ENCODE peak calls at places on chromosomes 1 and 21, in six cellular contexts. One of them, this sample, is unnamed.

GRCh38 chr1:153677718-153678518 is 570 bp upstream of the NPR1 start:
- DNase-seq in cardiac muscle cell: peak; percentile 69
- DNase-seq in right atrium auricular region: no peak
- DNase-seq in neural progenitor cell: peak; percentile 81
- DNase-seq in brain microvascular endothelial cell: peak; percentile 39
- DNase-seq in thoracic aorta: no peak
- DNase-seq in this sample: peak; percentile 89

GRCh38 chr1:10513199-10513598 is 38.4 kb downstream of the PEX14 start:
- DNase-seq in cardiac muscle cell: no peak
- DNase-seq in right atrium auricular region: no peak
- DNase-seq in neural progenitor cell: no peak
- DNase-seq in brain microvascular endothelial cell: no peak
- DNase-seq in thoracic aorta: no peak
- DNase-seq in this sample: no peak

GRCh38 chr1:37811027-37811655 is 3.1 kb upstream of the YRDC start:
- DNase-seq in cardiac muscle cell: peak; percentile 91
- DNase-seq in right atrium auricular region: peak; percentile 69
- DNase-seq in neural progenitor cell: peak; percentile 86
- DNase-seq in brain microvascular endothelial cell: peak; percentile 83
- DNase-seq in thoracic aorta: no peak
- DNase-seq in this sample: peak; percentile 87

GRCh38 chr1:185244015-185244747 is 72.9 kb downstream of the IVNS1ABP start:
- DNase-seq in cardiac muscle cell: peak; percentile 54
- DNase-seq in right atrium auricular region: no peak
- DNase-seq in neural progenitor cell: no peak
- DNase-seq in brain microvascular endothelial cell: peak; percentile 93
- DNase-seq in thoracic aorta: no peak
- DNase-seq in this sample: no peak

GRCh38 chr1:38430949-38431348 is 384.4 kb upstream of the POU3F1 start:
- DNase-seq in cardiac muscle cell: no peak
- DNase-seq in right atrium auricular region: no peak
- DNase-seq in neural progenitor cell: no peak
- DNase-seq in brain microvascular endothelial cell: no peak
- DNase-seq in thoracic aorta: no peak
- DNase-seq in this sample: no peak

GRCh38 chr1:63621698-63622097 is 28.5 kb downstream of the PGM1 start:
- DNase-seq in cardiac muscle cell: peak; percentile 47
- DNase-seq in right atrium auricular region: no peak
- DNase-seq in neural progenitor cell: no peak
- DNase-seq in brain microvascular endothelial cell: no peak
- DNase-seq in thoracic aorta: peak; percentile 20
- DNase-seq in this sample: no peak

GRCh38 chr1:161215079-161215478 is at the start of gene FCER1G:
- DNase-seq in cardiac muscle cell: no peak
- DNase-seq in right atrium auricular region: peak; percentile 69
- DNase-seq in neural progenitor cell: no peak
- DNase-seq in brain microvascular endothelial cell: no peak
- DNase-seq in thoracic aorta: no peak
- DNase-seq in this sample: no peak

GRCh38 chr1:61953076-61953789 is 211.0 kb downstream of the PATJ start:
- DNase-seq in cardiac muscle cell: no peak
- DNase-seq in right atrium auricular region: no peak
- DNase-seq in neural progenitor cell: no peak
- DNase-seq in brain microvascular endothelial cell: no peak
- DNase-seq in thoracic aorta: no peak
- DNase-seq in this sample: no peak

GRCh38 chr1:17215545-17215890 is 10.6 kb downstream of the PADI1 start:
- DNase-seq in cardiac muscle cell: no peak
- DNase-seq in right atrium auricular region: no peak
- DNase-seq in neural progenitor cell: no peak
- DNase-seq in brain microvascular endothelial cell: peak; percentile 29
- DNase-seq in thoracic aorta: no peak
- DNase-seq in this sample: no peak

GRCh38 chr1:89310505-89310904 is 37.8 kb upstream of the GBP5 start:
- DNase-seq in cardiac muscle cell: peak; percentile 45
- DNase-seq in right atrium auricular region: no peak
- DNase-seq in neural progenitor cell: no peak
- DNase-seq in brain microvascular endothelial cell: no peak
- DNase-seq in thoracic aorta: no peak
- DNase-seq in this sample: no peak

GRCh38 chr1:48526045-48526714 is 54.2 kb upstream of the SPATA6 start:
- DNase-seq in cardiac muscle cell: peak; percentile 89
- DNase-seq in right atrium auricular region: no peak
- DNase-seq in neural progenitor cell: peak; percentile 15
- DNase-seq in brain microvascular endothelial cell: no peak
- DNase-seq in thoracic aorta: no peak
- DNase-seq in this sample: no peak

GRCh38 chr1:153881764-153882163 is 41.0 kb downstream of the GATAD2B start:
- DNase-seq in cardiac muscle cell: peak; percentile 58
- DNase-seq in right atrium auricular region: peak; percentile 18
- DNase-seq in neural progenitor cell: peak; percentile 3
- DNase-seq in brain microvascular endothelial cell: peak; percentile 34
- DNase-seq in thoracic aorta: no peak
- DNase-seq in this sample: no peak

GRCh38 chr1:184792450-184792969 is 37.9 kb upstream of the EDEM3 start:
- DNase-seq in cardiac muscle cell: peak; percentile 94
- DNase-seq in right atrium auricular region: peak; percentile 86
- DNase-seq in neural progenitor cell: no peak
- DNase-seq in brain microvascular endothelial cell: peak; percentile 95
- DNase-seq in thoracic aorta: peak; percentile 85
- DNase-seq in this sample: no peak

GRCh38 chr1:151705146-151705545 is 11.5 kb downstream of the CELF3 start:
- DNase-seq in cardiac muscle cell: no peak
- DNase-seq in right atrium auricular region: no peak
- DNase-seq in neural progenitor cell: no peak
- DNase-seq in brain microvascular endothelial cell: no peak
- DNase-seq in thoracic aorta: no peak
- DNase-seq in this sample: no peak

GRCh38 chr1:226519741-226520598 is 28.6 kb upstream of the STUM start:
- DNase-seq in cardiac muscle cell: no peak
- DNase-seq in right atrium auricular region: no peak
- DNase-seq in neural progenitor cell: peak; percentile 42
- DNase-seq in brain microvascular endothelial cell: no peak
- DNase-seq in thoracic aorta: no peak
- DNase-seq in this sample: peak; percentile 76

GRCh38 chr21:33780631-33781030 is 135.0 kb downstream of the ATP5PO start:
- DNase-seq in cardiac muscle cell: peak; percentile 53
- DNase-seq in right atrium auricular region: no peak
- DNase-seq in neural progenitor cell: no peak
- DNase-seq in brain microvascular endothelial cell: no peak
- DNase-seq in thoracic aorta: no peak
- DNase-seq in this sample: no peak

GRCh38 chr1:29809446-29810120 is 573.3 kb downstream of the PTPRU start:
- DNase-seq in cardiac muscle cell: no peak
- DNase-seq in right atrium auricular region: no peak
- DNase-seq in neural progenitor cell: no peak
- DNase-seq in brain microvascular endothelial cell: no peak
- DNase-seq in thoracic aorta: no peak
- DNase-seq in this sample: peak; percentile 36

GRCh38 chr1:41559331-41559730 is 74.8 kb upstream of the EDN2 start:
- DNase-seq in cardiac muscle cell: no peak
- DNase-seq in right atrium auricular region: no peak
- DNase-seq in neural progenitor cell: no peak
- DNase-seq in brain microvascular endothelial cell: no peak
- DNase-seq in thoracic aorta: no peak
- DNase-seq in this sample: peak; percentile 2

GRCh38 chr1:21865609-21865942 is 53.5 kb downstream of the LDLRAD2 start:
- DNase-seq in cardiac muscle cell: no peak
- DNase-seq in right atrium auricular region: no peak
- DNase-seq in neural progenitor cell: no peak
- DNase-seq in brain microvascular endothelial cell: no peak
- DNase-seq in thoracic aorta: no peak
- DNase-seq in this sample: no peak

GRCh38 chr1:9278585-9279153 is 14.0 kb upstream of the SPSB1 start:
- DNase-seq in cardiac muscle cell: no peak
- DNase-seq in right atrium auricular region: no peak
- DNase-seq in neural progenitor cell: no peak
- DNase-seq in brain microvascular endothelial cell: no peak
- DNase-seq in thoracic aorta: no peak
- DNase-seq in this sample: no peak

GRCh38 chr1:2408859-2409276 is 3.5 kb downstream of the PEX10 start:
- DNase-seq in cardiac muscle cell: no peak
- DNase-seq in right atrium auricular region: no peak
- DNase-seq in neural progenitor cell: no peak
- DNase-seq in brain microvascular endothelial cell: no peak
- DNase-seq in thoracic aorta: no peak
- DNase-seq in this sample: no peak

GRCh38 chr1:12173631-12174121 is 6.9 kb downstream of the TNFRSF1B start:
- DNase-seq in cardiac muscle cell: peak; percentile 30
- DNase-seq in right atrium auricular region: no peak
- DNase-seq in neural progenitor cell: no peak
- DNase-seq in brain microvascular endothelial cell: no peak
- DNase-seq in thoracic aorta: no peak
- DNase-seq in this sample: no peak

GRCh38 chr1:15799004-15799867 is 8.2 kb downstream of the UQCRHL start:
- DNase-seq in cardiac muscle cell: peak; percentile 98
- DNase-seq in right atrium auricular region: peak; percentile 88
- DNase-seq in neural progenitor cell: no peak
- DNase-seq in brain microvascular endothelial cell: peak; percentile 97
- DNase-seq in thoracic aorta: peak; percentile 74
- DNase-seq in this sample: peak; percentile 85

GRCh38 chr1:219419860-219420259 is 193.0 kb downstream of the ZC3H11B start:
- DNase-seq in cardiac muscle cell: no peak
- DNase-seq in right atrium auricular region: no peak
- DNase-seq in neural progenitor cell: no peak
- DNase-seq in brain microvascular endothelial cell: no peak
- DNase-seq in thoracic aorta: no peak
- DNase-seq in this sample: no peak

GRCh38 chr1:245404527-245404926 is 249.7 kb downstream of the KIF26B start:
- DNase-seq in cardiac muscle cell: no peak
- DNase-seq in right atrium auricular region: no peak
- DNase-seq in neural progenitor cell: no peak
- DNase-seq in brain microvascular endothelial cell: no peak
- DNase-seq in thoracic aorta: no peak
- DNase-seq in this sample: no peak

GRCh38 chr1:76635784-76636183 is 231.5 kb upstream of the ST6GALNAC5 start:
- DNase-seq in cardiac muscle cell: no peak
- DNase-seq in right atrium auricular region: no peak
- DNase-seq in neural progenitor cell: no peak
- DNase-seq in brain microvascular endothelial cell: no peak
- DNase-seq in thoracic aorta: no peak
- DNase-seq in this sample: no peak

GRCh38 chr1:11147371-11147770 is 41.8 kb upstream of the ANGPTL7 start:
- DNase-seq in cardiac muscle cell: no peak
- DNase-seq in right atrium auricular region: no peak
- DNase-seq in neural progenitor cell: no peak
- DNase-seq in brain microvascular endothelial cell: no peak
- DNase-seq in thoracic aorta: no peak
- DNase-seq in this sample: no peak

GRCh38 chr1:214615871-214616270 is 12.9 kb downstream of the CENPF start:
- DNase-seq in cardiac muscle cell: peak; percentile 85
- DNase-seq in right atrium auricular region: no peak
- DNase-seq in neural progenitor cell: no peak
- DNase-seq in brain microvascular endothelial cell: no peak
- DNase-seq in thoracic aorta: no peak
- DNase-seq in this sample: no peak
- H3K27ac ChIP-seq in cardiac muscle cell: no peak overlapping the region
- H3K27ac ChIP-seq in right atrium auricular region: no peak overlapping the region
- H3K27ac ChIP-seq in neural progenitor cell: no peak overlapping the region
- H3K27ac ChIP-seq in brain microvascular endothelial cell: no peak overlapping the region
- H3K27ac ChIP-seq in thoracic aorta: no peak overlapping the region
- H3K27ac ChIP-seq in this sample: no peak overlapping the region

GRCh38 chr21:25568230-25568629 is 39.1 kb downstream of the MRPL39 start:
- DNase-seq in cardiac muscle cell: peak; percentile 85
- DNase-seq in right atrium auricular region: no peak
- DNase-seq in neural progenitor cell: peak; percentile 22
- DNase-seq in brain microvascular endothelial cell: peak; percentile 76
- DNase-seq in thoracic aorta: no peak
- DNase-seq in this sample: peak; percentile 49
- H3K4me3 ChIP-seq in cardiac muscle cell: no peak overlapping the region
- H3K4me3 ChIP-seq in right atrium auricular region: no peak overlapping the region
- H3K4me3 ChIP-seq in neural progenitor cell: no peak overlapping the region
- H3K4me3 ChIP-seq in brain microvascular endothelial cell: no peak overlapping the region
- H3K4me3 ChIP-seq in thoracic aorta: peak overlapping the region; percentile 41
- H3K4me3 ChIP-seq in this sample: no peak overlapping the region

DNA sequence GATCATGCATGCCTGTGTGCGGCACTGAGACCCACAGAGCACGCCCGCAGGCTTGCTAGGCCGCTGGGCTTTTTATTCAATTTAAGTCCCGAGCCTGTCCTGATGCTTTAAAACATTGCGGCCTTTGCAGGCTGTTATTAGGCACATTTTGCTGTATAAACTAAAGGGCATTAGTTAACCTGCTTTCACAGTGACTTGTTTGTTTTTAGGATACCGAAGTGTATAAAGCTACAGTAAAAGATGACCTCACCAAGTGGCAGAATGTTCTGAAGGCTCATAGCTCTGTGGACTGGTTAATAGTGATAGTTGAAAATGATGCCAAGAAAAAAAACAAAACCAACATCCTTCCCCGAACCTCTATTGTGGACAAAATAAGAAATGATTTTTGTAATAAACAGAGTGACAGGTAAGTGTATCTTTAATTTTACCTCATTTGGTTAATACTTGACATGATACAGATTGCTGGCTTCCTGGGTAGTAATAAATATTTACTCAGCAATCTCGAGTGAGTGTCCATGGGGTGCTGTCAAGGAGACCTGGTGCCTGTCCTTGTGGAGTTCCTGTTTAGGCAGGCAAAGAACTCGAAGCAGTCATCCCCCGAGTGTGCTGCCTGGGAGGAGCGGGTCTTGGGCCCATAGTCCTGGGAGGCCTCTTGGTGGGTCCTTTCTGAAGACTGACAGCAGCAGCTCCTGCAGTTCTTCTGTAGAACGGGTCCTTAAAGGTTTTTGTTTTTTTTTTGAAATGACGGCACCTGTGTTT is 40.1 kb downstream of the TRAPPC10 start:
- DNase-seq in cardiac muscle cell: peak; percentile 6
- DNase-seq in right atrium auricular region: no peak
- DNase-seq in neural progenitor cell: no peak
- DNase-seq in brain microvascular endothelial cell: no peak
- DNase-seq in thoracic aorta: no peak
- DNase-seq in this sample: no peak
- H3K27ac ChIP-seq in cardiac muscle cell: no peak overlapping the region
- H3K27ac ChIP-seq in right atrium auricular region: peak overlapping the region; percentile 42
- H3K27ac ChIP-seq in neural progenitor cell: no peak overlapping the region
- H3K27ac ChIP-seq in brain microvascular endothelial cell: peak overlapping the region; percentile 76
- H3K27ac ChIP-seq in thoracic aorta: no peak overlapping the region
- H3K27ac ChIP-seq in this sample: no peak overlapping the region

GRCh38 chr1:243738020-243738419 is 112.0 kb downstream of the AKT3 start:
- DNase-seq in cardiac muscle cell: no peak
- DNase-seq in right atrium auricular region: no peak
- DNase-seq in neural progenitor cell: peak; percentile 66
- DNase-seq in brain microvascular endothelial cell: no peak
- DNase-seq in thoracic aorta: no peak
- DNase-seq in this sample: no peak

GRCh38 chr1:243735457-243735856 is 114.6 kb downstream of the AKT3 start:
- DNase-seq in cardiac muscle cell: no peak
- DNase-seq in right atrium auricular region: no peak
- DNase-seq in neural progenitor cell: no peak
- DNase-seq in brain microvascular endothelial cell: no peak
- DNase-seq in thoracic aorta: no peak
- DNase-seq in this sample: no peak

GRCh38 chr1:243740255-243740999 is 109.6 kb downstream of the AKT3 start:
- DNase-seq in cardiac muscle cell: peak; percentile 55
- DNase-seq in right atrium auricular region: no peak
- DNase-seq in neural progenitor cell: peak; percentile 62
- DNase-seq in brain microvascular endothelial cell: no peak
- DNase-seq in thoracic aorta: no peak
- DNase-seq in this sample: no peak

GRCh38 chr1:243742814-243743213 is 107.2 kb downstream of the AKT3 start:
- DNase-seq in cardiac muscle cell: peak; percentile 67
- DNase-seq in right atrium auricular region: no peak
- DNase-seq in neural progenitor cell: no peak
- DNase-seq in brain microvascular endothelial cell: peak; percentile 87
- DNase-seq in thoracic aorta: no peak
- DNase-seq in this sample: no peak

GRCh38 chr1:243739335-243740003 is 110.6 kb downstream of the AKT3 start:
- DNase-seq in cardiac muscle cell: peak; percentile 78
- DNase-seq in right atrium auricular region: no peak
- DNase-seq in neural progenitor cell: peak; percentile 21
- DNase-seq in brain microvascular endothelial cell: no peak
- DNase-seq in thoracic aorta: no peak
- DNase-seq in this sample: no peak
- H3K4me3 ChIP-seq in cardiac muscle cell: no peak overlapping the region
- H3K4me3 ChIP-seq in right atrium auricular region: no peak overlapping the region
- H3K4me3 ChIP-seq in neural progenitor cell: no peak overlapping the region
- H3K4me3 ChIP-seq in brain microvascular endothelial cell: no peak overlapping the region
- H3K4me3 ChIP-seq in thoracic aorta: no peak overlapping the region
- H3K4me3 ChIP-seq in this sample: no peak overlapping the region